ENCODE peak calls at places on chromosomes 12 and 14, in nine cellular contexts. One of them, this sample, is unnamed.

GRCh38 chr14:55701638-55702037 is 121.6 kb downstream of the KTN1 start:
- DNase-seq in NCI-H1092 treated with DMSO at 0.1 percent for 48 hours: no peak
- DNase-seq in left cardiac atrium: no peak
- DNase-seq in right lobe of liver: no peak
- DNase-seq in anterior cingulate cortex: no peak
- DNase-seq in ELR: peak
- DNase-seq in cortex of kidney: no peak
- DNase-seq in A549: no peak
- DNase-seq in stimulated activated CD8-positive, alpha-beta memory T cell treated with anti-CD3 and anti-CD28 coated beads, Interleukin-4, amount 100 ng/mL, for 1 hour: no peak
- DNase-seq in this sample: peak

GRCh38 chr12:52204931-52205505 is 13.2 kb upstream of the KRT80 start:
- DNase-seq in NCI-H1092 treated with DMSO at 0.1 percent for 48 hours: no peak
- DNase-seq in left cardiac atrium: peak
- DNase-seq in right lobe of liver: no peak
- DNase-seq in anterior cingulate cortex: no peak
- DNase-seq in ELR: no peak
- DNase-seq in cortex of kidney: no peak
- DNase-seq in A549: no peak
- DNase-seq in stimulated activated CD8-positive, alpha-beta memory T cell treated with anti-CD3 and anti-CD28 coated beads, Interleukin-4, amount 100 ng/mL, for 1 hour: no peak
- DNase-seq in this sample: no peak

GRCh38 chr12:1544991-1545700 is 49.2 kb downstream of the FBXL14 start:
- DNase-seq in NCI-H1092 treated with DMSO at 0.1 percent for 48 hours: no peak
- DNase-seq in left cardiac atrium: peak
- DNase-seq in right lobe of liver: no peak
- DNase-seq in anterior cingulate cortex: no peak
- DNase-seq in ELR: peak
- DNase-seq in cortex of kidney: no peak
- DNase-seq in A549: no peak
- DNase-seq in stimulated activated CD8-positive, alpha-beta memory T cell treated with anti-CD3 and anti-CD28 coated beads, Interleukin-4, amount 100 ng/mL, for 1 hour: no peak
- DNase-seq in this sample: no peak

GRCh38 chr14:61652526-61653262 is 42.6 kb upstream of the HIF1A start:
- DNase-seq in NCI-H1092 treated with DMSO at 0.1 percent for 48 hours: no peak
- DNase-seq in left cardiac atrium: no peak
- DNase-seq in right lobe of liver: no peak
- DNase-seq in anterior cingulate cortex: no peak
- DNase-seq in ELR: no peak
- DNase-seq in cortex of kidney: no peak
- DNase-seq in A549: no peak
- DNase-seq in stimulated activated CD8-positive, alpha-beta memory T cell treated with anti-CD3 and anti-CD28 coated beads, Interleukin-4, amount 100 ng/mL, for 1 hour: no peak
- DNase-seq in this sample: no peak

GRCh38 chr14:41606249-41607118 is at the start of gene LRFN5:
- DNase-seq in NCI-H1092 treated with DMSO at 0.1 percent for 48 hours: peak
- DNase-seq in left cardiac atrium: peak
- DNase-seq in right lobe of liver: no peak
- DNase-seq in anterior cingulate cortex: no peak
- DNase-seq in ELR: peak
- DNase-seq in cortex of kidney: no peak
- DNase-seq in A549: no peak
- DNase-seq in stimulated activated CD8-positive, alpha-beta memory T cell treated with anti-CD3 and anti-CD28 coated beads, Interleukin-4, amount 100 ng/mL, for 1 hour: no peak
- DNase-seq in this sample: peak

GRCh38 chr14:81302613-81303012 is 81.9 kb upstream of the GTF2A1 start:
- DNase-seq in NCI-H1092 treated with DMSO at 0.1 percent for 48 hours: no peak
- DNase-seq in left cardiac atrium: no peak
- DNase-seq in right lobe of liver: no peak
- DNase-seq in anterior cingulate cortex: no peak
- DNase-seq in ELR: peak
- DNase-seq in cortex of kidney: no peak
- DNase-seq in A549: no peak
- DNase-seq in stimulated activated CD8-positive, alpha-beta memory T cell treated with anti-CD3 and anti-CD28 coated beads, Interleukin-4, amount 100 ng/mL, for 1 hour: no peak
- DNase-seq in this sample: no peak

GRCh38 chr12:110756611-110757010 is 13.9 kb upstream of the PPP1CC start:
- DNase-seq in NCI-H1092 treated with DMSO at 0.1 percent for 48 hours: no peak
- DNase-seq in left cardiac atrium: no peak
- DNase-seq in right lobe of liver: no peak
- DNase-seq in anterior cingulate cortex: no peak
- DNase-seq in ELR: peak
- DNase-seq in cortex of kidney: no peak
- DNase-seq in A549: no peak
- DNase-seq in stimulated activated CD8-positive, alpha-beta memory T cell treated with anti-CD3 and anti-CD28 coated beads, Interleukin-4, amount 100 ng/mL, for 1 hour: no peak
- DNase-seq in this sample: no peak

GRCh38 chr14:59664741-59665140 is 88.1 kb upstream of the CCDC175 start:
- DNase-seq in NCI-H1092 treated with DMSO at 0.1 percent for 48 hours: no peak
- DNase-seq in left cardiac atrium: no peak
- DNase-seq in right lobe of liver: no peak
- DNase-seq in anterior cingulate cortex: no peak
- DNase-seq in ELR: peak
- DNase-seq in cortex of kidney: no peak
- DNase-seq in A549: no peak
- DNase-seq in stimulated activated CD8-positive, alpha-beta memory T cell treated with anti-CD3 and anti-CD28 coated beads, Interleukin-4, amount 100 ng/mL, for 1 hour: no peak
- DNase-seq in this sample: peak

GRCh38 chr14:78170203-78170602 is at the start of gene NRXN3:
- DNase-seq in NCI-H1092 treated with DMSO at 0.1 percent for 48 hours: peak
- DNase-seq in left cardiac atrium: no peak
- DNase-seq in right lobe of liver: no peak
- DNase-seq in anterior cingulate cortex: peak
- DNase-seq in ELR: no peak
- DNase-seq in cortex of kidney: no peak
- DNase-seq in A549: no peak
- DNase-seq in stimulated activated CD8-positive, alpha-beta memory T cell treated with anti-CD3 and anti-CD28 coated beads, Interleukin-4, amount 100 ng/mL, for 1 hour: no peak
- DNase-seq in this sample: no peak